ENCODE peak calls at places on chromosomes 4 and X, in four cellular contexts. U is HepG2, F is K562, Z is WTC11. H is an unnamed sample.

GRCh38 chrX:154505726-154506125 is 10.3 kb downstream of the FAM3A start:
- DNase-seq in U (no peak), F (no peak), Z (no peak), H (no peak)

GRCh38 chr4:105896984-105897760 is 1.9 kb downstream of the NPNT start:
- DNase-seq in U (no peak), F (no peak), Z (no peak), H (no peak)

GRCh38 chr4:94766856-94767255 is 9.1 kb downstream of the BMPR1B start:
- DNase-seq in U (no peak), Z (no peak), F (no peak), H (no peak)

GRCh38 chr4:83783179-83783578 is 247.3 kb downstream of the GPAT3 start:
- DNase-seq in Z (no peak), F (no peak), U (no peak), H (no peak)

GRCh38 chrX:38811515-38812239 is 10.4 kb downstream of the MID1IP1 start:
- DNase-seq in U (no peak), F (no peak), Z (no peak), H (no peak)

GRCh38 chrX:1246816-1247215 is 21.8 kb upstream of the CSF2RA start:
- DNase-seq in U (peak; percentile 50), Z (peak; percentile 88), F (peak; percentile 60), H (peak; percentile 72)

GRCh38 chrX:67725471-67725870 is 181.7 kb downstream of the AR start:
- DNase-seq in F (no peak), Z (no peak), U (no peak), H (no peak)

GRCh38 chrX:80816051-80816450 is 6.4 kb upstream of the BRWD3 start:
- DNase-seq in U (no peak), Z (no peak), F (no peak), H (no peak)

GRCh38 chrX:68163446-68163845 is 269.8 kb downstream of the OPHN1 start:
- DNase-seq in F (no peak), Z (no peak), U (no peak), H (no peak)

GRCh38 chr4:177761692-177762091 is 319.5 kb upstream of the AGA start:
- DNase-seq in Z (no peak), U (no peak), F (no peak), H (no peak)

GRCh38 chrX:15416133-15416993 is 32.1 kb upstream of the VEGFD start:
- DNase-seq in Z (no peak), F (no peak), U (no peak), H (peak; percentile 19)

GRCh38 chrX:129843209-129843458 is 552 bp downstream of the ZDHHC9 start:
- DNase-seq in Z (no peak), U (no peak), F (no peak), H (no peak)

GRCh38 chrX:100748133-100748532 is 16.2 kb upstream of the SYTL4 start:
- DNase-seq in Z (no peak), U (peak; percentile 57), F (peak; percentile 26), H (no peak)

GRCh38 chr4:141914746-141915145 is 278.4 kb downstream of the IL15 start:
- DNase-seq in U (no peak), Z (no peak), F (no peak), H (no peak)

GRCh38 chrX:113947548-113947947 is 636.3 kb upstream of the HTR2C start:
- DNase-seq in F (peak; percentile 14), Z (no peak), U (peak; percentile 1), H (peak; percentile 1)

GRCh38 chr4:118967393-118967792 is 78.7 kb downstream of the SYNPO2 start:
- DNase-seq in Z (no peak), F (no peak), U (no peak), H (no peak)

GRCh38 chrX:56726609-56727008 is 2.4 kb upstream of the NBDY start:
- DNase-seq in Z (no peak), U (peak; percentile 41), F (peak; percentile 55), H (peak; percentile 24)

GRCh38 chr4:3223986-3224748 is 24.8 kb upstream of the MSANTD1 start:
- DNase-seq in U (no peak), Z (no peak), F (no peak), H (no peak)

GRCh38 chr4:74284074-74284473 is 24.2 kb upstream of the EPGN start:
- DNase-seq in U (no peak), Z (no peak), F (no peak), H (no peak)

GRCh38 chr4:83605744-83606172 is 69.8 kb downstream of the GPAT3 start:
- DNase-seq in U (peak; percentile 53), F (no peak), Z (no peak), H (no peak)

GRCh38 chrX:154429708-154430107 is 1.2 kb downstream of the ATP6AP1 start:
- DNase-seq in Z (no peak), F (no peak), U (no peak), H (no peak)

GRCh38 chr4:87286970-87287369 is 35.7 kb downstream of the HSD17B13 start:
- DNase-seq in Z (no peak), F (no peak), U (no peak), H (no peak)

GRCh38 chr4:155692990-155693659 is 26.5 kb downstream of the GUCY1A1 start:
- DNase-seq in Z (no peak), U (no peak), F (no peak), H (no peak)

DNA sequence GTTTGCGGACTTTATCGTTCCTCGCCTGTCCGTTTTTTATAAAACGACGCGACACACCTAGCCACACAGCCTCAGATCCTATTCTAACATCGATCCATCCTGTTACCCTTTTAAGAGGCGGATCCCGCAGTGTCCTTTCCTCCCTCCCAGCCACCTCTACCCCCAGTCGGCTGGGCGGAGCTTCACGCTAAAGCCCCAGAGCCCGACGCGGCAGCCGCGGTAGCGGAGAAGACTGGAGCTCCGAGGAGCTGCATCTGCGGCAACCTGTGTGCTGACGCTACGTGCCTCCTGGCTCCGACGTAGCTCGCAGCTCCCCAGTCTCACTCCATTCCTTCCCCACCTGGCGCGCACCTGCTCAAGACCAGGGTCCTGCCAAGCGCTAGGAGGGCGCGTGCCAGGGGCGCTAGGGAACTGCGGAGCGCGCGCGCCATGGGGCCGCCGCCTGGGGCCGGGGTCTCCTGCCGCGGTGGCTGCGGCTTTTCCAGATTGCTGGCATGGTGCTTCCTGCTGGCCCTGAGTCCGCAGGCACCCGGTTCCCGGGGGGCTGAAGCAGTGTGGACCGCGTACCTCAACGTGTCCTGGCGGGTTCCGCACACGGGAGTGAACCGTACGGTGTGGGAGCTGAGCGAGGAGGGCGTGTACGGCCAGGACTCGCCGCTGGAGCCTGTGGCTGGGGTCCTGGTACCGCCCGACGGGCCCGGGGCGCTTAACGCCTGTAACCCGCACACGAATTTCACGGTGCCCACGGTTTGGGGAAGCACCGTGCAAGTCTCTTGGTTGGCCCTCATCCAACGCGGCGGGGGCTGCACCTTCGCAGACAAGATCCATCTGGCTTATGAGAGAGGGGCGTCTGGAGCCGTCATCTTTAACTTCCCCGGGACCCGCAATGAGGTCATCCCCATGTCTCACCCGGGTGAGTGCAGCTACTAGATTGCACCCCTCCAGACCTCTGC is at the start of gene RNF128:
- DNase-seq in Z (peak; percentile 74), U (peak; percentile 66), F (no peak), H (peak; percentile 24)
- TF ChIP-seq HMGXB4 in Z (no peak), U (peak; percentile 67), F (no peak), H (no peak)

GRCh38 chr4:7023486-7023885 is 19.7 kb upstream of the TADA2B start:
- DNase-seq in F (no peak), Z (no peak), U (no peak), H (no peak)
- TF ChIP-seq HMGXB4 in F (no peak), Z (no peak), U (no peak), H (no peak)

DNA sequence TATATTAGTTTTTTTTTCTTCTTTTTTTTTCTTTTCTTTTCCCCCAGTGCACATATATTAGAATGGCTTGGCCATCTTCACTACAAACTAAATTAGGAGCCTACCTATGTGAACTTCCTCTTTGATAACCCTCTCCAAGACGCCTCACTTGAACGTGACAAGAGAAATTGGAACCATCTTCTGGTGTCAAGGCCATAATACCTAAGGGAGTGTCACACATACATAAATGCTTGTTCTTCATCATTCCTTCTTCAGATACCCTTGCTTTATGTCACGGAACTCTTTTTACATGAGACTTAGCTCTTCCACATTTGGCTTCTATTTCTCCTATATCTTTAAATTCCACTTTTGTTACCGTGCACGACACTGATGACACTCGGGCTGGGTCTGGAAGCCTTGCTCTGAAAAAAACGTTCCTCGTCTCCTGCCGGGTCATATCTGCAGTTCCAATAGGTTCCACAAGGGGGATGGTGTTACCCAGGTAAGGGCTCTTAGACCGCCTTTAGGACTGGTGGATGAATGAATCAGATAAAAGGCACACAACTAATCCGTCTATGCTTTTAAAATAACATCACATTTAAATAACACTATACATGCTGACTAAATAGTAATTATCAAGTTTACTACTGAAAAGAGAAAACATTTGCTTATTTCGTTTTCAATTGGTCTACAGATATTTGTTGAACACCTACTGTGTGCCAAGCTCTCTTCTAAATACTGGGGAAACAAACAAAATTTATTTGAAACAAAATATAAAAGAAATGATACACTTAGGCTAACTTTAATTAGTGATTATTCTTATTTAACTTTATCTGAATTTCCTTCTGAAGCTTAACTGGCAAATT is 19.9 kb downstream of the DGAT2L6 start:
- DNase-seq in F (peak; percentile 74), U (peak; percentile 51), Z (peak; percentile 57), H (peak; percentile 42)
- TF ChIP-seq HMGXB4 in F (no peak), U (no peak), Z (no peak), H (no peak)

DNA sequence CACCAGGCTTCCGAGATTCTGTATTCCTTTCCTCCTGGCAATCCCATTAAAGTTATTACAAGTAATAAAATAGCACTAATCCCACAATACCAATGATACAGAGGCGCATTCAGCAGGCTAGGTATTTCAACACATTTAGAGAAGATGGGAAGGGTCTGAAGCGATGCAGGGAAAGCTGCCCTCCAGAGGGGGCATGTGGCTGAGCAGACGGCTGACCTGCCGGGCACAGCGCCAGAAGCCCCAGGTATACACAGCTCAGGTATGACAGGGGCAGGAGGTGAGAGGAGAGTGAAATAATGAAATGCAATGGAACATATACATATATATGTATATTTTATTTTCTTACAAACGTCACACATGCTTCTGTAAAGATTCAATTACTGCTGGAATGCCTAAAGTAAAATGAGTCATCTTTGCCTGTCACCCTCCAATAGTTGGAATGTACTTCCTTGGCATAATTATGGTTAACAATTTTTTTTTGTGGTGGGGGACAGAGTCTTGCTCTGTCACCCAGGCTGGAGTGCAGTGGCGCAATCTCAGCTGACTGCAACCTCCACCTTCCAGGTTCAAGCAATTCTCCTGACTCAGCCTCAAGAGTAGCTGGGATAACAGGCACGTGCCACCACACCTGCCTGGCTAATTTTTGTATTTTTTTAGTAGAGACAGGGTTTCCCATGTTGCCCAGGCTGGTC is 21.3 kb upstream of the CDKN2AIP start:
- DNase-seq in U (no peak), Z (no peak), F (no peak), H (no peak)
- TF ChIP-seq HMGXB4 in U (no peak), Z (no peak), F (no peak), H (no peak)

GRCh38 chrX:119726900-119727555 is 31.4 kb upstream of the SOWAHD start:
- DNase-seq in F (peak; percentile 44), Z (no peak), U (no peak), H (no peak)
- TF ChIP-seq HMGXB4 in F (no peak), Z (no peak), U (no peak), H (no peak)

GRCh38 chr4:159193256-159193655 is 90.4 kb downstream of the RAPGEF2 start:
- DNase-seq in F (no peak), Z (no peak), U (no peak), H (no peak)

GRCh38 chr4:159195400-159195799 is 92.5 kb downstream of the RAPGEF2 start:
- DNase-seq in U (no peak), Z (no peak), F (peak; percentile 80), H (no peak)

GRCh38 chr4:159188646-159189045 is 85.8 kb downstream of the RAPGEF2 start:
- DNase-seq in Z (no peak), F (no peak), U (no peak), H (no peak)

GRCh38 chr4:159190646-159191045 is 87.8 kb downstream of the RAPGEF2 start:
- DNase-seq in U (no peak), F (no peak), Z (no peak), H (no peak)

GRCh38 chr4:159191989-159192388 is 89.1 kb downstream of the RAPGEF2 start:
- DNase-seq in Z (no peak), F (peak; percentile 73), U (peak; percentile 65), H (peak; percentile 75)
- TF ChIP-seq HMGXB4 in Z (no peak), F (no peak), U (no peak), H (no peak)